ENCODE peak calls at places on chromosomes 3 and 15, in four cellular contexts. J, F, G and R are unnamed samples.

GRCh38 chr3:50658831-50659230 is 15.9 kb upstream of the DOCK3 start:
- DNase-seq in G (no peak), J (no peak), F (no peak), R (no peak)

GRCh38 chr15:64688179-64688578 is 87.2 kb downstream of the RBPMS2 start:
- DNase-seq in F (no peak), G (no peak), J (no peak), R (no peak)

GRCh38 chr3:127156651-127157050 is 36.3 kb upstream of the PRR23E start:
- DNase-seq in G (no peak), J (no peak), F (no peak), R (no peak)

GRCh38 chr15:39582977-39583585 is 2.2 kb downstream of the THBS1 start:
- DNase-seq in F (no peak), J (no peak), G (no peak), R (no peak)

GRCh38 chr15:68550498-68551295 is 28.1 kb upstream of the CORO2B start:
- DNase-seq in J (peak), G (peak), F (peak), R (peak)

GRCh38 chr3:21672303-21672702 is 78.7 kb downstream of the ZNF385D start:
- DNase-seq in J (no peak), G (no peak), F (no peak), R (no peak)

GRCh38 chr15:77031376-77032050 is 36.6 kb downstream of the PSTPIP1 start:
- DNase-seq in F (peak), G (no peak), J (peak), R (no peak)

GRCh38 chr3:39191773-39192172 is 622 bp downstream of the XIRP1 start:
- DNase-seq in F (no peak), G (no peak), J (no peak), R (no peak)

GRCh38 chr3:33821989-33822388 is 23.6 kb downstream of the PDCD6IP start:
- DNase-seq in J (no peak), G (no peak), F (no peak), R (no peak)

GRCh38 chr15:37101634-37102314 is 1.4 kb upstream of the MEIS2 start:
- DNase-seq in F (peak), G (peak), J (peak), R (no peak)

GRCh38 chr3:47512416-47513124 is 942 bp downstream of the ELP6 start:
- DNase-seq in G (peak), F (no peak), J (no peak), R (no peak)

GRCh38 chr3:30421261-30421660 is 185.1 kb upstream of the TGFBR2 start:
- DNase-seq in J (no peak), G (no peak), F (no peak), R (no peak)

GRCh38 chr3:148319161-148319915 is 378.4 kb upstream of the AGTR1 start:
- DNase-seq in J (peak), G (no peak), F (no peak), R (no peak)

GRCh38 chr15:97745481-97746071 is 214.9 kb upstream of the ARRDC4 start:
- DNase-seq in G (peak), J (peak), F (no peak), R (no peak)

GRCh38 chr3:108054935-108055334 is 35.9 kb downstream of the CD47 start:
- DNase-seq in J (no peak), F (no peak), G (no peak), R (no peak)

GRCh38 chr3:108051005-108051404 is 39.8 kb downstream of the CD47 start:
- DNase-seq in F (no peak), G (no peak), J (no peak), R (no peak)

GRCh38 chr3:108055931-108056330 is 34.9 kb downstream of the CD47 start:
- DNase-seq in J (no peak), F (no peak), G (no peak), R (no peak)

GRCh38 chr3:108047987-108048386 is 42.8 kb downstream of the CD47 start:
- DNase-seq in G (no peak), J (no peak), F (no peak), R (no peak)

GRCh38 chr3:108053025-108053424 is 37.8 kb downstream of the CD47 start:
- DNase-seq in F (no peak), G (no peak), J (no peak), R (no peak)
- TF ChIP-seq CTCF in F (no peak), G (no peak), J (no peak), R (no peak)

DNA sequence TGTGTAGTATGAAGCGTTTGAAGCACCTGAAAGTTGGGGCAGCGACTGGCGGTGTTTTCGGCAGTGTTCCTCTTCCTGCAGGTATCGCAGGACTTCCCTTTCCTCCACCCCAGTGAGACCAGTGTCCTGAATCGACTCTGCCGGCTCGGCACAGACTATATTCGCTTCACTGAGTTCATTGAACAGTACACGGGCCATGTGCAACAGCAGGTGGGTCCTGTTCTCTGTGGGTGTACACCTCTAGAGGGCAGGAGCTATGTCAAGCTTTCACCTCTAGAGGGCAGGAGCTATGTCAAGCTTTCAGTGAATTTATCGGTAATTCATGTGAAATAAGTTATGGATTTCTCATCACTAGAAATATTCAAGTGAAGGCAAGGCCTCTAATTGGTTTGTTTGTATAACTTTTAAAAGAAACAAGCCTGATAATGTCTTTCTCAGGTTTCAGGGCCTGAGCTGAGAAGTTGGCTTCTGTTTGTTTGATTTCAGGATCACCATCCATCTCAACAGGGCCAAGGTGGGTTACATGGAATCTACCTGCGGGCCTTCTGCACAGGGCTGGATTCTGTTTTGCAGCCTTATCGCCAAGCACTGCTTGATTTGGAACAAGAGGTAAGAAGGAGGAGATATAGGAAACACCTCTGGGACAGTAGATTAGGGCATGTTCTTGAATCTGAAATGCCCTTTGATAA is 5.3 kb downstream of the TUBGCP4 start:
- DNase-seq in J (peak), F (no peak), G (peak), R (no peak)
- TF ChIP-seq CTCF in J (peak), F (peak), G (peak), R (no peak)

GRCh38 chr3:195806211-195806915 is 5.4 kb downstream of the MUC4 start:
- DNase-seq in J (no peak), G (no peak), F (no peak), R (no peak)

GRCh38 chr3:195802795-195803194 is 8.9 kb downstream of the MUC4 start:
- DNase-seq in J (no peak), G (no peak), F (no peak), R (no peak)

GRCh38 chr3:195803309-195803908 is 8.3 kb downstream of the MUC4 start:
- DNase-seq in J (no peak), G (no peak), F (no peak), R (no peak)

GRCh38 chr3:195806916-195807231 is 4.9 kb downstream of the MUC4 start:
- DNase-seq in J (no peak), F (no peak), G (no peak), R (no peak)

DNA sequence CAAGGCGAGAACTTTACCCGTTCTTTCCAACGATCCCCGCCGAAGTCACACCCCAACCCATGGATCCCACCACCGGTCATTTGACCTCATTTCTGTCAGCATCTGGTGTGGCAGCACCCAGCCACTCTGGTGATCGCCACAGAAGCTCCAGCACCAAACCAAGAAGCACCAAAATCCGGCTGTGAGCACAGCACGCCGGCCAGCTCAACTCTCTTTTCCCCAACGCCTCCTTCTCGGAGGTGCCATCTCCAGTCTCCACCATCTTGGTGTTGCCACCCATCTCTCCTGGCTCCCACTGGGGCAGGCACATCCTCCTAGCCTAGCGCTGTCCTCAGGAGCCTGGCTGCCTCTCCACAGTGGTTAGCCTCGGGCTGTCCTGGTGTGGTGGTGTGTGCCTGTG is 6.5 kb downstream of the MUC4 start:
- DNase-seq in F (no peak), G (no peak), J (no peak), R (no peak)
- TF ChIP-seq CTCF in F (no peak), G (no peak), J (no peak), R (no peak)

DNA sequence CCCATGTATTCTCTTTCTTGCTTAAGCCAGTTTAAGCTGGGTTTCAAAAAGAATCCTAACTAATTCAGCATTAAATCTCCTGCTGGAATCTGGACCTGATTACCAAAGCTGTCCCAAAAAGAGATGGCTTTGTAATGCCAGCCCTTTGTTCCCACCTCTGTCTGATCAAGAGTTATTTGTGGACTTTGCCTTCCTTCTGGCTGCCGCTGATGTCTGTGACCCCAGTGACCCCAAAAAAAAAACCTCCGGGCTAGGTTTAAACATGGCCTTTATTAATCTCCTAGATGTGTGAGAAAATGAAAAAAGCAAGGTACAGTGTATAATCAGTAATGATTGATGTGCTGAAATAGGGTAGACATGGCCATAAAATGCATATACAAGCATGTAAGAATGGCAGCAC is 20.7 kb downstream of the CRYGS start:
- DNase-seq in J (no peak), G (no peak), F (no peak), R (no peak)
- TF ChIP-seq CTCF in J (no peak), G (no peak), F (no peak), R (no peak)

DNA sequence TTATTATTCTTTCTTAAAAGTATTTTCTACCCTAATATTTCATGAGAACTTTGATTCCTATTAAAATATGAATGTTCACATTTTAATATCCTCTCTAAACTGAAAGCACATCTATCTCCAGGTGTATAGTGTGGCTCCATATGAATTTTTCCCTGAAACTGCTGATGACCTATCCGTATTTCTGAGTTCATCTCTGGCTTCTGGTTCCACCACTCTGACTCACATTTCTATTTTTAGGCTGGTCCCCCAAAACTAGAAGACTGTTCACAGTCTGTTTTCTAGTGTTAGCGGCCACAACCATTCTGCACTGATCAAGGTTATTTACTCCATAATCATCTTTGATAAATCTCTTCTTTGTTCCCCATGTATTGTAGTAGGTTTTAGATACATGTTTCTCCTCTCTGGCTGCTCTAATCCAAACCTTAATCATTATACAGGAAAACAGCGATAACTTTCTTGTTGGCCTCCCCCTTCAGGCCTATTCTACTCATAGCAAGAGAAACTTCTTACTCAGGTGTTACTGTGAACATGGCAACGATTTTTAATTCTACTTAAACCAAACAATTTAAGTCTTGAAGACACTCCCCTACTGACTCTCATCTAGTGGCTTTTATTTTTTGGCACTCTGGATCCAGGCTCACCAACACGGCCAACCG is 12.8 kb downstream of the ADPGK start:
- DNase-seq in J (no peak), G (no peak), F (no peak), R (no peak)
- TF ChIP-seq CTCF in J (no peak), G (no peak), F (peak), R (no peak)

DNA sequence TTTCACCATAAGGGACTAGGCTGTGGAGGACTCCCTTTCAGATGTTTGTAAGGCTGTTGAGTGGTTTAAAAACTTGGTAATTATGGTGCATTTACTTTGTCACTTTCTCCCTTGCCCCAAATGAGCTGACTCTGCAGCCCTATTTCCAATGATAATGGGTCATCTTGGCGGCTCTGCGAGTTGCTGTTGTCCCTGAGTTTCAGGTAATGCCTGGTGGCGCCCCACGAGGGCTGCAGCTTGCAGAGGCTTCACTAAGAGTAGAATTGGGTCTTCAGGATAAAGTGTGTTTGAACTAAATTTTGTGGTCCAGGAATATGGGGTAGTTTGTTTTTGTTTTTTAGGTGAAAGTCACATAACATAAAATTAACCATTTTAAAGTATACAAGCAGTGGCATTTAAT is 450.1 kb upstream of the CFAP20DC start:
- DNase-seq in G (no peak), J (no peak), F (no peak), R (no peak)
- TF ChIP-seq CTCF in G (no peak), J (no peak), F (no peak), R (no peak)

GRCh38 chr3:9879830-9880549 is at the start of gene CIDEC:
- DNase-seq in G (no peak), J (peak), F (no peak), R (no peak)

GRCh38 chr3:9875448-9875847 is 4.6 kb downstream of the CIDEC start:
- DNase-seq in J (no peak), F (no peak), G (no peak), R (no peak)

GRCh38 chr3:9881440-9881839 is 1.4 kb upstream of the CIDEC start:
- DNase-seq in J (no peak), G (no peak), F (no peak), R (no peak)

GRCh38 chr3:9876991-9877390 is 3.1 kb downstream of the CIDEC start:
- DNase-seq in G (no peak), F (no peak), J (no peak), R (no peak)

GRCh38 chr3:9878700-9879099 is 1.4 kb downstream of the CIDEC start:
- DNase-seq in G (no peak), F (no peak), J (no peak), R (no peak)
- TF ChIP-seq CTCF in G (no peak), F (no peak), J (no peak), R (no peak)

DNA sequence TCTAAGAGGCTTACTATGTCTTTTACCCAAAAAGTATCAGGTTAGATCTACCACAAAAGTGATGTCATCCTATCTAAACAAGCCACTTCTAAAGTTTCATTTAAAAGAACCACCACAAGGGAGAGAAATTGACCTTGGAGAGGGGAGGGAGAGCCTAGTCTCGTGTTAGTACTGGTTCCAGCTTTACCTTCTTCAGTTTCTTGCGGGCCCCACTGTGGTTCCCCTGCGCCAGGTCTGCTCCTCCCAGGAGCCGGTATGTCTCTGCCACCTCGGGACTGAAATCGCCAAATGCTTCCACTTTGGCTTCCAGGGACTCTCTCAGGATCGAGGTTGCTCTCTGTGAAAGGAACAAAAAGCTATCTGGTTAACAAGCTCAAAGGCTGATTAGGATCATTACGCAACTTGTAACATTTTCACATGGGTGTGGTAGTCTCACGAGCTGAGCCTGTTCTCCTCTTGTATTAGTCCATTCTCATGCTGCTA is 51.1 kb downstream of the SYNM start:
- DNase-seq in G (no peak), J (no peak), F (no peak), R (no peak)
- TF ChIP-seq CTCF in G (no peak), J (no peak), F (no peak), R (no peak)

GRCh38 chr3:53056442-53056841 is 10.6 kb upstream of the SFMBT1 start:
- DNase-seq in G (no peak), F (no peak), J (no peak), R (no peak)

GRCh38 chr3:53049987-53050386 is 4.1 kb upstream of the SFMBT1 start:
- DNase-seq in F (no peak), G (no peak), J (no peak), R (no peak)

GRCh38 chr3:53046171-53047170 is 598 bp upstream of the SFMBT1 start:
- DNase-seq in F (no peak), G (peak), J (peak), R (no peak)

GRCh38 chr3:53051929-53052328 is 6.1 kb upstream of the SFMBT1 start:
- DNase-seq in G (no peak), F (no peak), J (no peak), R (no peak)
- TF ChIP-seq CTCF in G (no peak), F (no peak), J (no peak), R (no peak)

DNA sequence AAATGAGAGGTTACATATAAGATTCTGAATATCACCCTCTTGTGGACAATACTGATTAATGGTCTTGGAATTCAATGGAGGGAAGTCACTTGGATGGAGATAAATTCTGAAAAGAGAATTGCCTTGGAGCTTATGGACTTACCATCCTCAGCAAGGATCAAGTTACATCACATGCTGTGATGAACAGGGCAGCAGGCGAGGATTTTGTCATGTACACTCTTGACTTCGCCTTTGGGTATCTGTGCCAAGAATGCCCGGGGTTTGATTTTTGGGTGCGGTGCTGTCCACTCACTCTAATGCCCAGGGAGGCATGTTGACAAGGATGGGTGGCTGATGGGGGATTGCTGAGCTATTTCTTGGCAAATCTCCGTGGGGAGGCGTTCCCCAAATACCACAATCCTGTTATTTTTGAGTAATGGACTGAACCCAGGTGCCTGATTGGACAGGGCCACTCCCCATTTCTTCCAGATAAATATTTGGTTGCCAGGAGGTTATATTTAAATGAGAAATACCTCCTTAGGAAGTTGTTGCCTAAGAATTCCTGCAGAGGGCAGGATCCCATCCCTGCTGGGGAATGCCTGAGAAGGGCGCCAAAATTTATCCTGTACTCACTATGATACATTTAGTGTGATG is 96.3 kb downstream of the TPRG1 start:
- DNase-seq in G (no peak), F (no peak), J (no peak), R (no peak)
- TF ChIP-seq CTCF in G (peak), F (peak), J (no peak), R (no peak)